ENCODE peak calls at places on chromosomes 1 and 21, in seven cellular contexts. H is stomach, O is GM12892, C is suprapubic skin, W is H54, G is IMR-90, F is tibial nerve. J is an unnamed sample.

GRCh38 chr1:16921391-16922185 is at the start of gene CROCC:
- DNase-seq in H (no peak), G (no peak), W (no peak), O (no peak), F (no peak), C (no peak), J (no peak)

GRCh38 chr1:205351984-205352713 is 4.6 kb downstream of the KLHDC8A start:
- DNase-seq in C (no peak), G (peak; percentile 40), H (peak; percentile 38), F (no peak), O (no peak), W (no peak), J (peak; percentile 86)

GRCh38 chr1:157595356-157595755 is 2.5 kb downstream of the FCRL4 start:
- DNase-seq in F (no peak), C (no peak), H (no peak), O (no peak), G (no peak), W (no peak), J (no peak)

GRCh38 chr21:37193006-37193405 is 74.1 kb downstream of the VPS26C start:
- DNase-seq in W (no peak), C (no peak), G (no peak), H (no peak), F (no peak), O (no peak), J (no peak)

GRCh38 chr1:15975358-15975804 is 520 bp downstream of the ZBTB17 start:
- DNase-seq in H (peak; percentile 31), G (peak; percentile 58), O (peak; percentile 63), C (no peak), W (peak; percentile 44), F (no peak), J (peak; percentile 63)

GRCh38 chr1:119827010-119827409 is 15.8 kb upstream of the REG4 start:
- DNase-seq in F (no peak), G (no peak), C (no peak), W (peak; percentile 16), H (no peak), O (no peak), J (no peak)

GRCh38 chr21:40835179-40835694 is 11.7 kb downstream of the DSCAM start:
- DNase-seq in O (no peak), C (no peak), W (no peak), G (no peak), F (peak; percentile 7), H (no peak), J (no peak)

GRCh38 chr1:87134061-87134460 is 194.6 kb upstream of the LMO4 start:
- DNase-seq in W (no peak), G (peak; percentile 34), C (no peak), F (no peak), O (no peak), H (no peak), J (no peak)

GRCh38 chr21:46054447-46054846 is 43.5 kb upstream of the COL6A2 start:
- DNase-seq in F (peak; percentile 44), C (peak; percentile 74), H (no peak), O (no peak), G (peak; percentile 42), W (no peak), J (peak; percentile 20)

GRCh38 chr1:12009318-12010001 is 9.8 kb upstream of the MIIP start:
- DNase-seq in O (no peak), G (no peak), H (no peak), W (no peak), F (no peak), C (no peak), J (no peak)
- TF ChIP-seq POLR2A in O (no peak), G (no peak), H (no peak), W (no peak), F (no peak), C (no peak), J (no peak)

GRCh38 chr1:92587445-92587844 is 100.7 kb upstream of the GFI1 start:
- DNase-seq in F (no peak), O (no peak), G (no peak), C (no peak), H (no peak), W (no peak), J (no peak)

GRCh38 chr1:92583821-92584760 is 97.4 kb upstream of the GFI1 start:
- DNase-seq in F (no peak), W (no peak), O (no peak), H (no peak), C (no peak), G (peak; percentile 82), J (no peak)

DNA sequence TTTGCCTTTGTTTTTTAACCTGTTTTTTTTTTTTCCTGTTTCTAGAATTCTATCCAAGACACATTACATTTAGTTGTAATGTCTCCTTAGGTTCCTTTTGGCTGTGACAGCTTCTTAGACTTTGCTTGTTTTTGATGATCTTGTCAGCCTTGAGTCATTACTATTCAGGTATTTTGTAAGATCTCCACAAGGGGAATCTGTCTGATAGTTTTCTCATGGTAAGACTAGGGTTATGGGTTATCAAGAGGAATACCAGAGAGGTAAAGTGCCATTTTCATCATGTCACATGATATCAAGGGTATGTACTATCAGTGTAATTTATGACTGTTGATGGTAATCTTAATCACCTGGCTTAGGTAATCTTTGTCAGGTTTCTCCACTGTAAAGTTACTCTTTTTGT is 99.1 kb upstream of the GFI1 start:
- DNase-seq in W (no peak), H (no peak), O (no peak), C (no peak), G (no peak), F (no peak), J (no peak)
- TF ChIP-seq POLR2A in W (no peak), H (no peak), O (no peak), C (no peak), G (no peak), F (no peak), J (no peak)

GRCh38 chr1:117059334-117059677 is 820 bp upstream of the TTF2 start:
- DNase-seq in W (peak; percentile 52), H (peak; percentile 76), O (peak; percentile 36), C (no peak), G (no peak), F (peak; percentile 7), J (peak; percentile 80)
- TF ChIP-seq POLR2A in W (no peak), H (no peak), O (peak; percentile 59), C (no peak), G (no peak), F (no peak), J (no peak)

GRCh38 chr1:151312439-151313225 is 14.6 kb downstream of the PI4KB start:
- DNase-seq in W (no peak), G (peak; percentile 28), C (no peak), H (no peak), F (no peak), O (no peak), J (no peak)

GRCh38 chr1:151313501-151313900 is 13.7 kb downstream of the PI4KB start:
- DNase-seq in O (no peak), H (no peak), W (no peak), F (no peak), G (no peak), C (no peak), J (no peak)

GRCh38 chr1:151310986-151311385 is 16.2 kb downstream of the PI4KB start:
- DNase-seq in F (no peak), W (no peak), O (no peak), G (peak; percentile 19), H (no peak), C (no peak), J (no peak)

GRCh38 chr1:151309851-151310323 is 17.3 kb downstream of the PI4KB start:
- DNase-seq in W (no peak), H (no peak), C (no peak), O (no peak), G (peak; percentile 88), F (no peak), J (no peak)

DNA sequence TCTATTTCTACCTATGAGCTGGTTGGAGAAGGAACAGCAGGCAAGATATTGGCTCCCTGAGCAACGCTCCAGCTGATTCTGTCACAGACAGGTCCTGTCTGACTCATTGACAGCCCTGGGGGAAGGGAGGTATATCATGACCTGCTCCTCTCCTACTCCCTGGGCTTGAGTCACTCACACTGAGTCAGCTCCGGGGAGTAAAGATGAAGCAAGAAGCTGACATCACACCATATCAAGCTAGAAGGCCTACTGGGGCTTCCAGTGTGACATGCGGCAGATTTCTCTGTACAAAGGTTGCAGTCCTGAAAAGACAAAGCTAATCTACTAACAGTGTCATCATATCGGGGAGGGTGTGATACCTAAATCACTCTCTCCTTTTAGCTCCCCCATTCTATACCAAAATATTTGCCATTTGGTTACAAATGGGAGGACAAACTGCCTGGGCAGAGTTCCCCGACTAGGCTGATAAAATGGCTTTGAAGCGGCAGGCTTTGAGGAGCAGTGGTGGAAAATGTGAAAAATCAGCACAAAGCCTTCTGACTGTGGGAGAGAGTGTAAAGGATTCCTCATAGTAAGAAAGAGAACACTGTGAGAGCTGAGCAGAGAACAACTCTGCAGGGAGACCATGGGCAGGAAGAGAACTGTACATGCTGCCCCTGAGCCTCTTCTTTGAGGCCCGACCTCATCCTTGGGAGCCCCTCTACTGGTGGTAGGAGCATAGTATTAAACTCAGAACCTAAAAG is 15.5 kb downstream of the PI4KB start:
- DNase-seq in F (peak; percentile 85), C (peak; percentile 88), O (no peak), G (peak; percentile 100), H (peak; percentile 67), W (peak; percentile 99), J (peak; percentile 40)
- TF ChIP-seq POLR2A in F (no peak), C (no peak), O (no peak), G (peak; percentile 44), H (no peak), W (no peak), J (no peak)

GRCh38 chr1:45205910-45206721 is at the start of gene ZSWIM5:
- DNase-seq in O (peak; percentile 59), C (peak; percentile 66), F (peak; percentile 30), H (peak; percentile 77), G (peak; percentile 42), W (peak; percentile 66), J (peak; percentile 84)
- TF ChIP-seq POLR2A in O (peak; percentile 33), C (no peak), F (no peak), H (no peak), G (no peak), W (peak; percentile 25), J (no peak)

J was measured in testis.